ENCODE peak calls at places on chromosomes 16 and 17, in six cellular contexts. O is H9; F is RCC 7860; E is AG09309; N is T-cell; K is activated T-cell treated with anti-CD3 and anti-CD28 coated beads, Interleukin-2, amount 50 U/mL, for 72 hours. X is an unnamed sample.

GRCh38 chr17:14320734-14321475 is 20.0 kb downstream of the HS3ST3B1 start:
- DNase-seq in O (no peak), F (no peak), E (no peak), N (no peak), K (no peak), X (no peak)

GRCh38 chr16:81505011-81505660 is 60.5 kb downstream of the CMIP start:
- DNase-seq in O (no peak), F (peak; percentile 17), E (no peak), N (no peak), K (no peak), X (no peak)

GRCh38 chr16:2483160-2483559 is 8.2 kb downstream of the TBC1D24 start:
- DNase-seq in O (no peak), F (no peak), E (no peak), N (no peak), K (no peak), X (no peak)

GRCh38 chr17:16352838-16353701 is at the start of gene CENPV:
- DNase-seq in O (peak; percentile 96), F (no peak), E (no peak), N (peak; percentile 54), K (peak; percentile 76), X (peak; percentile 40)

GRCh38 chr16:82092711-82093110 is 57.7 kb downstream of the HSD17B2 start:
- DNase-seq in O (no peak), F (no peak), E (no peak), N (no peak), K (no peak), X (no peak)

GRCh38 chr17:27762527-27763305 is 37.6 kb downstream of the NOS2 start:
- DNase-seq in O (peak; percentile 67), F (no peak), E (no peak), N (no peak), K (no peak), X (no peak)

GRCh38 chr16:80804061-80804450 is 342 bp downstream of the CDYL2 start:
- DNase-seq in O (peak; percentile 33), F (no peak), E (peak; percentile 17), N (peak; percentile 22), K (peak; percentile 75), X (peak; percentile 33)

GRCh38 chr16:85419503-85420408 is 193.4 kb upstream of the GSE1 start:
- DNase-seq in O (no peak), F (no peak), E (no peak), N (no peak), K (no peak), X (no peak)

GRCh38 chr16:11016993-11017392 is 72.6 kb downstream of the CLEC16A start:
- DNase-seq in O (no peak), F (peak; percentile 52), E (no peak), N (no peak), K (peak; percentile 78), X (peak; percentile 64)

GRCh38 chr17:75511610-75512575 is 3.4 kb downstream of the CASKIN2 start:
- DNase-seq in O (no peak), F (peak; percentile 27), E (no peak), N (no peak), K (no peak), X (no peak)

GRCh38 chr16:90044111-90044551 is 24.9 kb upstream of the DBNDD1 start:
- DNase-seq in O (no peak), F (peak; percentile 56), E (no peak), N (no peak), K (no peak), X (no peak)

GRCh38 chr17:1412185-1413110 is 12.4 kb upstream of the YWHAE start:
- DNase-seq in O (no peak), F (no peak), E (no peak), N (no peak), K (no peak), X (no peak)

GRCh38 chr17:38786372-38786771 is 13.0 kb downstream of the PIP4K2B start:
- DNase-seq in O (no peak), F (no peak), E (no peak), N (no peak), K (no peak), X (no peak)

GRCh38 chr16:81715358-81716196 is 63.5 kb upstream of the PLCG2 start:
- DNase-seq in O (no peak), F (no peak), E (no peak), N (peak; percentile 38), K (no peak), X (no peak)

GRCh38 chr16:81567987-81568748 is 123.6 kb downstream of the CMIP start:
- DNase-seq in O (no peak), F (peak; percentile 92), E (peak; percentile 20), N (no peak), K (peak; percentile 82), X (peak; percentile 92)

GRCh38 chr16:64428463-64428862 is 693.4 kb downstream of the CDH11 start:
- DNase-seq in O (no peak), F (peak; percentile 77), E (peak; percentile 40), N (no peak), K (no peak), X (peak; percentile 3)

GRCh38 chr17:39688475-39688835 is 598 bp upstream of the PGAP3 start:
- DNase-seq in O (no peak), F (no peak), E (no peak), N (no peak), K (no peak), X (no peak)

GRCh38 chr16:74275031-74275636 is 21.5 kb upstream of the PSMD7 start:
- DNase-seq in O (no peak), F (peak; percentile 10), E (no peak), N (no peak), K (no peak), X (no peak)

GRCh38 chr16:2858245-2859025 is 465 bp upstream of the PRSS22 start:
- DNase-seq in O (peak; percentile 87), F (no peak), E (no peak), N (no peak), K (no peak), X (no peak)

GRCh38 chr17:17792143-17792550 is 44.6 kb downstream of the SREBF1 start:
- DNase-seq in O (no peak), F (no peak), E (no peak), N (no peak), K (no peak), X (no peak)

GRCh38 chr16:16118337-16118736 is 105.0 kb downstream of the ABCC6 start:
- DNase-seq in O (no peak), F (no peak), E (no peak), N (no peak), K (no peak), X (no peak)

GRCh38 chr16:66580605-66581209 is 1.4 kb downstream of the CMTM2 start:
- DNase-seq in O (no peak), F (no peak), E (peak; percentile 57), N (no peak), K (no peak), X (peak; percentile 45)

GRCh38 chr17:37039269-37039668 is 90.5 kb downstream of the AATF start:
- DNase-seq in O (no peak), F (no peak), E (no peak), N (no peak), K (no peak), X (no peak)

GRCh38 chr16:88705076-88705684 is 1.0 kb downstream of the RNF166 start:
- DNase-seq in O (no peak), F (no peak), E (no peak), N (peak; percentile 46), K (peak; percentile 29), X (no peak)

GRCh38 chr17:3512512-3513171 is 36.8 kb downstream of the ASPA start:
- DNase-seq in O (no peak), F (no peak), E (no peak), N (no peak), K (no peak), X (no peak)

GRCh38 chr17:19781488-19782458 is 33.7 kb upstream of the ALDH3A1 start:
- DNase-seq in O (no peak), F (no peak), E (no peak), N (no peak), K (no peak), X (no peak)

GRCh38 chr16:56691885-56692284 is 9.6 kb downstream of the MT1X start:
- DNase-seq in O (peak; percentile 66), F (peak; percentile 73), E (no peak), N (no peak), K (no peak), X (peak; percentile 73)